ENCODE peak calls at places on chromosomes 1 and 21, in ten cellular contexts. B is stomach, I is mesendoderm, L is astrocyte, H is neural progenitor cell, G is heart right ventricle, S is OCI-LY7, A is H9, V is adipocyte, N is right lobe of liver. X is an unnamed sample.

GRCh38 chr1:207797229-207797973 is 45.5 kb downstream of the CD46 start:
- DNase-seq in B (peak; percentile 92), I (peak; percentile 84), L (peak; percentile 65), H (peak; percentile 73), G (peak; percentile 76), S (peak; percentile 78), A (peak; percentile 71), V (peak; percentile 94), N (no peak), X (peak; percentile 60)

GRCh38 chr1:41586230-41586629 is 101.7 kb upstream of the EDN2 start:
- DNase-seq in B (peak; percentile 15), I (no peak), L (no peak), H (no peak), G (no peak), S (no peak), A (no peak), V (no peak), N (no peak), X (no peak)

GRCh38 chr1:41868241-41868953 is 50.3 kb downstream of the HIVEP3 start:
- DNase-seq in B (no peak), I (peak; percentile 26), L (no peak), H (no peak), G (no peak), S (peak; percentile 34), A (no peak), V (no peak), N (no peak), X (no peak)

GRCh38 chr1:210236840-210237409 is 4.3 kb downstream of the SERTAD4 start:
- DNase-seq in B (no peak), I (no peak), L (peak; percentile 88), H (peak; percentile 23), G (peak; percentile 58), S (no peak), A (no peak), V (peak; percentile 80), N (no peak), X (no peak)

GRCh38 chr1:23103001-23103879 is 65.4 kb downstream of the LUZP1 start:
- DNase-seq in B (no peak), I (no peak), L (peak; percentile 55), H (no peak), G (no peak), S (peak; percentile 36), A (no peak), V (no peak), N (no peak), X (peak; percentile 62)

GRCh38 chr1:5408401-5408800 is 583.8 kb downstream of the NPHP4 start:
- DNase-seq in B (no peak), I (no peak), L (no peak), H (no peak), G (no peak), S (no peak), A (no peak), V (no peak), N (no peak), X (no peak)

GRCh38 chr1:67429011-67429527 is 1.1 kb downstream of the SERBP1 start:
- DNase-seq in B (no peak), I (no peak), L (no peak), H (peak; percentile 24), G (no peak), S (peak; percentile 45), A (no peak), V (peak; percentile 54), N (no peak), X (no peak)

GRCh38 chr1:163912491-163912890 is 590.7 kb downstream of the NUF2 start:
- DNase-seq in B (no peak), I (no peak), L (no peak), H (no peak), G (no peak), S (no peak), A (no peak), V (no peak), N (no peak), X (no peak)

GRCh38 chr1:240732390-240732789 is 120.4 kb upstream of the GREM2 start:
- DNase-seq in B (no peak), I (peak; percentile 79), L (peak; percentile 56), H (peak; percentile 78), G (no peak), S (peak; percentile 60), A (no peak), V (peak; percentile 90), N (no peak), X (peak; percentile 13)

GRCh38 chr1:17028662-17029188 is 17.0 kb upstream of the ATP13A2 start:
- DNase-seq in B (no peak), I (no peak), L (no peak), H (no peak), G (no peak), S (no peak), A (no peak), V (no peak), N (no peak), X (no peak)

GRCh38 chr21:39048064-39048463 is 135.2 kb downstream of the PSMG1 start:
- DNase-seq in B (no peak), I (peak; percentile 99), L (peak; percentile 59), H (peak; percentile 93), G (no peak), S (no peak), A (peak; percentile 86), V (no peak), N (no peak), X (peak; percentile 99)

GRCh38 chr1:4062992-4063391 is 162.9 kb upstream of the C1orf174 start:
- DNase-seq in B (peak; percentile 21), I (no peak), L (no peak), H (no peak), G (no peak), S (no peak), A (no peak), V (no peak), N (no peak), X (no peak)

GRCh38 chr1:39412079-39412478 is 79.4 kb upstream of the BMP8A start:
- DNase-seq in B (no peak), I (no peak), L (no peak), H (no peak), G (no peak), S (no peak), A (no peak), V (no peak), N (no peak), X (no peak)
- H3K4me1 ChIP-seq in B (peaks cover 55% of the 10 kb centered on the region), I (peaks cover 12% of the 10 kb centered on the region), L (peaks cover 74% of the 10 kb centered on the region), H (peaks cover 52% of the 10 kb centered on the region), G (peaks cover 86% of the 10 kb centered on the region), S (peaks cover 34% of the 10 kb centered on the region), A (peaks cover 13% of the 10 kb centered on the region), V (peaks cover 52% of the 10 kb centered on the region), N (no peaks in the 10 kb centered on the region), X (peaks cover 42% of the 10 kb centered on the region)

GRCh38 chr1:156123356-156124196 is 9.1 kb downstream of the LMNA start:
- DNase-seq in B (peak; percentile 95), I (peak; percentile 98), L (peak; percentile 95), H (peak; percentile 78), G (peak; percentile 96), S (no peak), A (peak; percentile 94), V (peak; percentile 96), N (peak; percentile 93), X (peak; percentile 98)

GRCh38 chr1:156124557-156125483 is 10.3 kb downstream of the LMNA start:
- DNase-seq in B (no peak), I (no peak), L (no peak), H (no peak), G (no peak), S (no peak), A (peak; percentile 78), V (peak; percentile 66), N (no peak), X (no peak)

GRCh38 chr1:156122086-156122485 is 7.6 kb downstream of the LMNA start:
- DNase-seq in B (no peak), I (no peak), L (no peak), H (no peak), G (no peak), S (no peak), A (no peak), V (no peak), N (no peak), X (no peak)

GRCh38 chr1:156121441-156121840 is 6.9 kb downstream of the LMNA start:
- DNase-seq in B (no peak), I (no peak), L (no peak), H (no peak), G (no peak), S (no peak), A (no peak), V (no peak), N (no peak), X (no peak)

DNA sequence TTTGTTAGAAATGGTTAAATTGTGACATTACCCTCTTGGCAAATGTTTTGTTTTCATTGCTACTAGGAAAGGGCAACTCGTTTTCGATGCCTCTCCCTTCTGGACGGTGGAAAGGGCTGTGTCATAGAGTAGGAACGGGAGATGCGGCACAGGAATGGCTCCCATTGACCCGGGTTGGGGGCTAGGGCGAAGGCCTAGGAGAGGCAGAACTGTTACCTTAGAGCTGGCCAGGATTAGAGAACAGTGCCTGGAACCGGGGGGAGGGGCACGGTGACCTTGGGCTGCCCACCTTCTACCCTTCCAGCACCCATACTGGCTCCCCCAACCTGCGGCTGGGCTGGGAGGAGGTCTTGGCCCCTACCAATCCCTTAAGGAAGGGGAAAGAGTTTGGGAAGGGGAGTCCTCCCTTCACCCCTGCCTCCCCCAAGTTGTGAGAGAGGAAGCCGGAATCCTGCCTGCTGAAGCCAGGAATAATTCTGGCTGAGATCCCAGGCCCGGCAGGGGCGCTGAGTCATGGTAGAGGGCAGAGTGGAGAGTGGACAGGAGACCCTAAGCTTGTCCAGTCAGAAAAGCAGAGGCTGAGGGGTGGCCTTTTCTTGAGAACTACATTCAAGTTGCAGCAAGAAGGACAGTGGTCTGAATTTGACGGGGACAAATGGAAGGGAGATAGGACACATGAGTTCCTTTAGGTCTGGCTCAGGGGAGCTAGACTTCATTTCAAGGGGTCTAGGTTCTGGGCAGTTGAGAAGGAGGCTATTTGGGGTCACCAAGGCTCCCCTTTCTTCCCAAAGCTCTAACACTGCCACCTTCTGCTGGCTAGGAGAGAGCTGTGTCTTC is 8.2 kb downstream of the LMNA start:
- DNase-seq in B (peak; percentile 84), I (peak; percentile 56), L (peak; percentile 83), H (peak; percentile 29), G (peak; percentile 84), S (no peak), A (no peak), V (peak; percentile 87), N (peak; percentile 85), X (no peak)
- H3K4me1 ChIP-seq in B (peaks cover 99% of the 10 kb centered on the region), I (peaks cover 27% of the 10 kb centered on the region), L (peaks cover 87% of the 10 kb centered on the region), H (peaks cover 26% of the 10 kb centered on the region), G (peaks cover 100% of the 10 kb centered on the region), S (peaks cover 21% of the 10 kb centered on the region), A (peaks cover 5% of the 10 kb centered on the region), V (peaks cover 90% of the 10 kb centered on the region), N (no peaks in the 10 kb centered on the region), X (peaks cover 46% of the 10 kb centered on the region)

DNA sequence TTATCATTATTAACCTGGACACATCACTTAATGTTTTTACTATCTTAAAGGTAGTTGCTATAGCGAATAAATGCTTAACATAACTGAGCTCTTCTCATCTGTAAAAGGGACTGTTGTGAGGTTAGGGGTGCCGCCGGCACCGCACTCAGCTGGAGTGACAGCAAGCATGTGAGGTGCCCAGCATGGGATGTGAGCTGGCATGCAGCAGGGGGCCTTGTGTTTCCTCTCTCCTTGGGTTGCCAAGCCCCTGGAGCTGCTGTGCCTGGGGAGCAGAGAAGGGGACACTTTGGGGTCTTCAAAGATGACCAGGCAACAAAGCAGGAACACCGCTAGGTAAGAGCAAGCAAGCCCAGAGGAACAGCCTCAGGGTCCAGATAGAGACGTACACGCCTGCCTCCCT is 2.1 kb upstream of the ZC3H12A start:
- DNase-seq in B (no peak), I (no peak), L (no peak), H (no peak), G (no peak), S (no peak), A (no peak), V (no peak), N (no peak), X (no peak)
- H3K4me1 ChIP-seq in B (peaks cover 52% of the 10 kb centered on the region), I (peaks cover 29% of the 10 kb centered on the region), L (peaks cover 61% of the 10 kb centered on the region), H (peaks cover 11% of the 10 kb centered on the region), G (peaks cover 61% of the 10 kb centered on the region), S (peaks cover 27% of the 10 kb centered on the region), A (peaks cover 13% of the 10 kb centered on the region), V (peaks cover 51% of the 10 kb centered on the region), N (no peaks in the 10 kb centered on the region), X (peaks cover 21% of the 10 kb centered on the region)

GRCh38 chr1:21341022-21341421 is 50.8 kb upstream of the ECE1 start:
- DNase-seq in B (no peak), I (no peak), L (no peak), H (no peak), G (no peak), S (no peak), A (no peak), V (no peak), N (no peak), X (no peak)
- H3K4me1 ChIP-seq in B (peaks cover 80% of the 10 kb centered on the region), I (peaks cover 2% of the 10 kb centered on the region), L (peaks cover 46% of the 10 kb centered on the region), H (no peaks in the 10 kb centered on the region), G (peaks cover 84% of the 10 kb centered on the region), S (peaks cover 43% of the 10 kb centered on the region), A (no peaks in the 10 kb centered on the region), V (peaks cover 78% of the 10 kb centered on the region), N (no peaks in the 10 kb centered on the region), X (peaks cover 4% of the 10 kb centered on the region)